ENCODE peak calls at places on chromosomes 11 and 22, in seven cellular contexts. E is fibroblast of lung; T is RWPE1; K is mucosa of descending colon; R is pancreas; P is iris pigment epithelial cell; Z is activated naive CD8-positive, alpha-beta T cell treated with anti-CD3 and anti-CD28 coated beads, Interleukin-2, amount 10 ng/mL, durations not matched to agents 7 days and 5 days. L is an unnamed sample.

GRCh38 chr11:113105584-113105983 is 144.4 kb downstream of the NCAM1 start:
- DNase-seq in E (peak; percentile 17), T (no peak), K (no peak), R (no peak), P (peak; percentile 42), Z (no peak), L (no peak)

GRCh38 chr11:69300124-69301032 is 6.4 kb downstream of the MYEOV start:
- DNase-seq in E (peak; percentile 44), T (no peak), K (peak; percentile 22), R (no peak), P (peak; percentile 34), Z (no peak), L (peak; percentile 46)

GRCh38 chr11:42138454-42138853 is 679.0 kb upstream of the LRRC4C start:
- DNase-seq in E (no peak), T (no peak), K (no peak), R (no peak), P (no peak), Z (no peak), L (no peak)

GRCh38 chr11:44559207-44559943 is 6.1 kb upstream of the CD82 start:
- DNase-seq in E (no peak), T (no peak), K (no peak), R (no peak), P (no peak), Z (no peak), L (no peak)

GRCh38 chr22:29691636-29692326 is 28.0 kb upstream of the CABP7 start:
- DNase-seq in E (no peak), T (no peak), K (no peak), R (no peak), P (no peak), Z (no peak), L (no peak)

GRCh38 chr11:69138265-69138664 is 17.5 kb upstream of the SMIM38 start:
- DNase-seq in E (peak; percentile 91), T (peak; percentile 28), K (no peak), R (no peak), P (peak; percentile 81), Z (no peak), L (peak; percentile 65)

GRCh38 chr22:41699264-41700104 is at the start of gene MEI1:
- DNase-seq in E (peak; percentile 56), T (peak; percentile 75), K (peak; percentile 89), R (peak; percentile 91), P (peak; percentile 51), Z (peak; percentile 92), L (peak; percentile 96)

GRCh38 chr11:1073261-1073724 is 1.4 kb upstream of the MUC2 start:
- DNase-seq in E (peak; percentile 46), T (peak; percentile 57), K (peak; percentile 86), R (peak; percentile 75), P (peak; percentile 62), Z (peak; percentile 26), L (peak; percentile 64)

GRCh38 chr11:120563698-120564572 is 52.4 kb downstream of the GRIK4 start:
- DNase-seq in E (peak; percentile 39), T (no peak), K (no peak), R (no peak), P (peak; percentile 33), Z (no peak), L (no peak)

GRCh38 chr11:76629853-76630599 is 40.5 kb downstream of the LRRC32 start:
- DNase-seq in E (no peak), T (no peak), K (peak; percentile 68), R (no peak), P (peak; percentile 73), Z (no peak), L (peak; percentile 33)

GRCh38 chr11:17773674-17774073 is 39.1 kb downstream of the KCNC1 start:
- DNase-seq in E (no peak), T (no peak), K (no peak), R (no peak), P (no peak), Z (no peak), L (no peak)

GRCh38 chr11:68436985-68437926 is 23.3 kb upstream of the PPP6R3 start:
- DNase-seq in E (peak; percentile 76), T (peak; percentile 40), K (no peak), R (no peak), P (peak; percentile 80), Z (no peak), L (peak; percentile 93)

GRCh38 chr11:84890706-84891105 is 736.4 kb downstream of the DLG2 start:
- DNase-seq in E (peak; percentile 57), T (no peak), K (no peak), R (no peak), P (peak; percentile 21), Z (no peak), L (no peak)

GRCh38 chr11:42170601-42171000 is 711.1 kb upstream of the LRRC4C start:
- DNase-seq in E (peak; percentile 67), T (no peak), K (no peak), R (no peak), P (no peak), Z (no peak), L (no peak)

GRCh38 chr22:48782326-48782725 is 1045.3 kb downstream of the BRD1 start:
- DNase-seq in E (no peak), T (no peak), K (no peak), R (no peak), P (no peak), Z (no peak), L (no peak)

GRCh38 chr22:41929158-41929896 is 2.7 kb upstream of the TNFRSF13C start:
- DNase-seq in E (no peak), T (no peak), K (no peak), R (no peak), P (no peak), Z (no peak), L (no peak)

GRCh38 chr11:27926981-27927481 is 180.9 kb downstream of the KIF18A start:
- DNase-seq in E (peak; percentile 99), T (peak; percentile 85), K (no peak), R (no peak), P (peak; percentile 89), Z (no peak), L (peak; percentile 27)

GRCh38 chr11:3841426-3842304 is 906 bp upstream of the RHOG start:
- DNase-seq in E (peak; percentile 80), T (peak; percentile 66), K (peak; percentile 93), R (peak; percentile 83), P (peak; percentile 88), Z (peak; percentile 90), L (peak; percentile 89)

GRCh38 chr22:19763141-19764049 is 2.8 kb downstream of the TBX1 start:
- DNase-seq in E (no peak), T (no peak), K (no peak), R (no peak), P (no peak), Z (no peak), L (no peak)

GRCh38 chr22:29072979-29073617 is at the start of gene KREMEN1:
- DNase-seq in E (no peak), T (no peak), K (peak; percentile 66), R (no peak), P (no peak), Z (no peak), L (peak; percentile 18)